ENCODE peak calls at places on chromosomes 1 and 21, in four cellular contexts. One of them, this sample, is unnamed.

GRCh38 chr1:53060580-53060979 is 1.4 kb upstream of the PODN start:
- DNase-seq in A549: no peak
- DNase-seq in K562: no peak
- DNase-seq in GM12878: no peak
- DNase-seq in this sample: no peak

GRCh38 chr1:226672217-226672838 is 66.8 kb downstream of the ITPKB start:
- DNase-seq in K562: no peak
- DNase-seq in A549: no peak
- DNase-seq in GM12878: no peak
- DNase-seq in this sample: no peak

GRCh38 chr1:234584926-234585325 is 25.1 kb downstream of the IRF2BP2 start:
- DNase-seq in K562: no peak
- DNase-seq in GM12878: no peak
- DNase-seq in A549: no peak
- DNase-seq in this sample: peak; percentile 47

GRCh38 chr1:192958350-192958749 is 100.8 kb downstream of the UCHL5 start:
- DNase-seq in GM12878: no peak
- DNase-seq in K562: no peak
- DNase-seq in A549: no peak
- DNase-seq in this sample: no peak

GRCh38 chr1:185497177-185497576 is 180.1 kb upstream of the IVNS1ABP start:
- DNase-seq in GM12878: no peak
- DNase-seq in A549: no peak
- DNase-seq in K562: no peak
- DNase-seq in this sample: no peak

GRCh38 chr1:99441234-99442095 is 177.2 kb downstream of the PLPPR4 start:
- DNase-seq in A549: no peak
- DNase-seq in K562: no peak
- DNase-seq in GM12878: no peak
- DNase-seq in this sample: no peak

GRCh38 chr1:66931548-66932124 is 6.8 kb downstream of the MIER1 start:
- DNase-seq in K562: no peak
- DNase-seq in GM12878: no peak
- DNase-seq in A549: no peak
- DNase-seq in this sample: no peak

GRCh38 chr21:22795644-22796043 is 1797.4 kb downstream of the NCAM2 start:
- DNase-seq in K562: no peak
- DNase-seq in GM12878: no peak
- DNase-seq in A549: no peak
- DNase-seq in this sample: no peak

GRCh38 chr1:13869172-13869797 is 169.3 kb downstream of the PRDM2 start:
- DNase-seq in GM12878: no peak
- DNase-seq in A549: no peak
- DNase-seq in K562: peak; percentile 53
- DNase-seq in this sample: no peak

GRCh38 chr1:86616871-86617270 is 70.0 kb downstream of the CLCA4 start:
- DNase-seq in K562: no peak
- DNase-seq in GM12878: peak; percentile 75
- DNase-seq in A549: no peak
- DNase-seq in this sample: no peak
- TF ChIP-seq CHD2 in K562: no peak
- TF ChIP-seq CHD2 in GM12878: no peak
- TF ChIP-seq CHD2 in A549: no peak
- TF ChIP-seq CHD2 in this sample: no peak

GRCh38 chr1:18996548-18997177 is 40.2 kb upstream of the IFFO2 start:
- DNase-seq in GM12878: no peak
- DNase-seq in A549: no peak
- DNase-seq in K562: no peak
- DNase-seq in this sample: no peak

GRCh38 chr1:18998016-18998724 is 41.7 kb upstream of the IFFO2 start:
- DNase-seq in A549: no peak
- DNase-seq in K562: no peak
- DNase-seq in GM12878: no peak
- DNase-seq in this sample: no peak

GRCh38 chr1:18997508-18997907 is 41.0 kb upstream of the IFFO2 start:
- DNase-seq in K562: no peak
- DNase-seq in A549: no peak
- DNase-seq in GM12878: no peak
- DNase-seq in this sample: no peak

GRCh38 chr1:18999287-18999852 is 42.9 kb upstream of the IFFO2 start:
- DNase-seq in GM12878: no peak
- DNase-seq in K562: no peak
- DNase-seq in A549: no peak
- DNase-seq in this sample: no peak

GRCh38 chr1:19000065-19000464 is 43.6 kb upstream of the IFFO2 start:
- DNase-seq in A549: no peak
- DNase-seq in GM12878: no peak
- DNase-seq in K562: no peak
- DNase-seq in this sample: no peak
- TF ChIP-seq CHD2 in A549: no peak
- TF ChIP-seq CHD2 in GM12878: no peak
- TF ChIP-seq CHD2 in K562: no peak
- TF ChIP-seq CHD2 in this sample: no peak

DNA sequence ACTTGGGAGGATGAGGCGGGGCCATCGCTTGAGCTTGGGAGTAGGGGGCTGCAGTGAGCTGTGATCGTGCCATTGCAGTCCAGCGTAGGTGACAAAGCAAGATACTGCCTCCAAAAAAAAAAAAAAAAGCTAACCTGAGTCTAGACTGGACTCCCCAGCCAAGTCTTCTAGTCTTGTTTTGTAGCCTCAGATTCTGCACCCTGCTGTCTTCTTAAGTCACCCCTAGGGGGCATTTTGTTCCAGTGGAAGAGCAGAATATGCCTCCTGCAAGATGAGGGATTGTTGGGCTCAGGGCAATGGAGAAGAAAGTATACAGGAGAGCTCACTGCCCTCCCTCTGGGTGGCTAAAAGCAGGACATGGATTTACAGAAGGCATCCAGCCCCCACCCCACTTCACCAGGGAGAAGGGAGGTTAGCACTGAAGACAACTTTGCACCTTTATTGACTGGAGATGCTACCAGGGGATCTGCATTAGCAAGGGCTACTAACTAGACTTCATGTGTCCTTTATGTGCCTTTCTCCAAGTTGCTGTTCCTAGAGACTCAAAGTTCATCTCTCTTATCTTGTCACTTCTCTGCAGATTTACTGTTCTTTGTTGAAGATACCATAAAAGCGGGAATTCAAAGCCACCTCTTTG is 15.3 kb upstream of the RNF187 start:
- DNase-seq in K562: peak; percentile 65
- DNase-seq in A549: peak; percentile 64
- DNase-seq in GM12878: no peak
- DNase-seq in this sample: peak; percentile 53
- TF ChIP-seq CHD2 in K562: no peak
- TF ChIP-seq CHD2 in A549: no peak
- TF ChIP-seq CHD2 in GM12878: no peak
- TF ChIP-seq CHD2 in this sample: no peak

GRCh38 chr1:150235436-150235851 is 468 bp downstream of the ANP32E start:
- DNase-seq in A549: peak; percentile 47
- DNase-seq in GM12878: no peak
- DNase-seq in K562: peak; percentile 51
- DNase-seq in this sample: peak; percentile 64
- TF ChIP-seq CHD2 in A549: no peak
- TF ChIP-seq CHD2 in GM12878: no peak
- TF ChIP-seq CHD2 in K562: no peak
- TF ChIP-seq CHD2 in this sample: no peak

GRCh38 chr1:1185101-1185765 is 11.6 kb downstream of the TTLL10 start:
- DNase-seq in GM12878: no peak
- DNase-seq in K562: peak; percentile 73
- DNase-seq in A549: no peak
- DNase-seq in this sample: peak; percentile 31
- TF ChIP-seq CHD2 in GM12878: no peak
- TF ChIP-seq CHD2 in K562: no peak
- TF ChIP-seq CHD2 in A549: no peak
- TF ChIP-seq CHD2 in this sample: no peak

GRCh38 chr1:111904478-111905218 is 84.8 kb downstream of the KCND3 start:
- DNase-seq in GM12878: no peak
- DNase-seq in K562: no peak
- DNase-seq in A549: no peak
- DNase-seq in this sample: peak; percentile 43

GRCh38 chr1:111907321-111907720 is 82.1 kb downstream of the KCND3 start:
- DNase-seq in A549: no peak
- DNase-seq in K562: no peak
- DNase-seq in GM12878: no peak
- DNase-seq in this sample: no peak

GRCh38 chr1:111908222-111908621 is 81.2 kb downstream of the KCND3 start:
- DNase-seq in A549: no peak
- DNase-seq in K562: no peak
- DNase-seq in GM12878: no peak
- DNase-seq in this sample: no peak

GRCh38 chr1:111906111-111906510 is 83.4 kb downstream of the KCND3 start:
- DNase-seq in GM12878: no peak
- DNase-seq in K562: no peak
- DNase-seq in A549: no peak
- DNase-seq in this sample: no peak

GRCh38 chr1:111906816-111907215 is 82.7 kb downstream of the KCND3 start:
- DNase-seq in K562: no peak
- DNase-seq in A549: no peak
- DNase-seq in GM12878: no peak
- DNase-seq in this sample: no peak
- TF ChIP-seq CHD2 in K562: no peak
- TF ChIP-seq CHD2 in A549: no peak
- TF ChIP-seq CHD2 in GM12878: no peak
- TF ChIP-seq CHD2 in this sample: no peak

GRCh38 chr1:211635602-211636205 is 39.7 kb downstream of the NEK2 start:
- DNase-seq in K562: no peak
- DNase-seq in GM12878: no peak
- DNase-seq in A549: no peak
- DNase-seq in this sample: no peak

GRCh38 chr1:211637066-211637465 is 38.4 kb downstream of the NEK2 start:
- DNase-seq in A549: no peak
- DNase-seq in K562: no peak
- DNase-seq in GM12878: no peak
- DNase-seq in this sample: no peak

GRCh38 chr1:211638723-211639122 is 36.7 kb downstream of the NEK2 start:
- DNase-seq in GM12878: no peak
- DNase-seq in A549: no peak
- DNase-seq in K562: no peak
- DNase-seq in this sample: no peak

GRCh38 chr1:211639500-211640361 is 35.7 kb downstream of the NEK2 start:
- DNase-seq in K562: no peak
- DNase-seq in GM12878: no peak
- DNase-seq in A549: no peak
- DNase-seq in this sample: no peak

DNA sequence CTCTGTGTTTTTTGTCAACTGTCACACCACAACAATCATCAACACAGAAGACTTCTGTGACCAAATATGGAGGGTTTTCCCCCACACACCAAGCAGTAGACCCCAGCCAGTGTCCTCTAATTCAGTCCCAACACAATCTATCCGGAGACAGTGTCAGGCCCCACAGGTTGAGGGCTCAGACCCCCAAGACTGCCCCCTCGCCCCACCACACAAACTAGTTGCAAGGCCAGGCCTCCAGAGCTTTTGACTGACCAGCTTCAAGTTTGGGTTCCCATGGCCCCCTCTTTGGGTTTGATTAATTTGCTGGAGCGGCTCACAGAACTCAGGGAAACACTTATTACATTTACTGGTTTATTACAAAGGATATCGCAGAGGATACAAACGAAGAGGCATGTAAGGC is 37.2 kb downstream of the NEK2 start:
- DNase-seq in A549: no peak
- DNase-seq in GM12878: no peak
- DNase-seq in K562: no peak
- DNase-seq in this sample: no peak
- TF ChIP-seq CHD2 in A549: no peak
- TF ChIP-seq CHD2 in GM12878: no peak
- TF ChIP-seq CHD2 in K562: no peak
- TF ChIP-seq CHD2 in this sample: no peak

GRCh38 chr1:54764922-54765561 is 719 bp upstream of the PARS2 start:
- DNase-seq in K562: no peak
- DNase-seq in A549: no peak
- DNase-seq in GM12878: no peak
- DNase-seq in this sample: no peak

GRCh38 chr1:54767526-54767925 is 3.2 kb upstream of the PARS2 start:
- DNase-seq in A549: no peak
- DNase-seq in K562: no peak
- DNase-seq in GM12878: no peak
- DNase-seq in this sample: no peak

GRCh38 chr1:54764132-54764921 is at the start of gene PARS2:
- DNase-seq in GM12878: peak; percentile 97
- DNase-seq in A549: peak; percentile 90
- DNase-seq in K562: peak; percentile 99
- DNase-seq in this sample: peak; percentile 97

GRCh38 chr1:54766726-54767125 is 2.4 kb upstream of the PARS2 start:
- DNase-seq in GM12878: no peak
- DNase-seq in K562: no peak
- DNase-seq in A549: no peak
- DNase-seq in this sample: no peak

DNA sequence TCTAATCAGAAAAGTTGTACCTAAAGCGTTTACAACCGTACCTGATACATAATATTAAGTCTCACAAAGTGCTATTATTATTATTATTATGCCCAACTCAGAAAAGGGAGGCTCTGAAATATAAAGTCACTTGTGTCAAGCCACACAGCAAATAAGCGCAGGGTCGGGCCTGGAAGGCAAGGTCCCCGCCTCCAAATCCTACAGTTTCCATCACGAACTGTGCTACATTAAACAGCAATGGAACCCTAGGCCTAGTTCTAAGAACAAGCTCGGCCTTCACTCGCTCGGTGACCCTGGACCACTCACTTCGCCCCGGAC is 550 bp downstream of the PARS2 start:
- DNase-seq in GM12878: no peak
- DNase-seq in A549: peak; percentile 7
- DNase-seq in K562: no peak
- DNase-seq in this sample: peak; percentile 44
- TF ChIP-seq CHD2 in GM12878: no peak
- TF ChIP-seq CHD2 in A549: no peak
- TF ChIP-seq CHD2 in K562: no peak
- TF ChIP-seq CHD2 in this sample: no peak

GRCh38 chr1:54117815-54118563 is 34.8 kb downstream of the CDCP2 start:
- DNase-seq in A549: peak; percentile 43
- DNase-seq in GM12878: no peak
- DNase-seq in K562: no peak
- DNase-seq in this sample: no peak
- TF ChIP-seq CHD2 in A549: no peak
- TF ChIP-seq CHD2 in GM12878: no peak
- TF ChIP-seq CHD2 in K562: no peak
- TF ChIP-seq CHD2 in this sample: no peak